ENCODE peak calls at places on chromosomes 12 and 14, in five cellular contexts. C is activated naive CD4-positive, alpha-beta T cell; R is GM13976; L is stimulated activated CD8-positive, alpha-beta memory T cell treated with anti-CD3 and anti-CD28 coated beads, Interleukin-12 subunit alpha, Interleukin-12 subunit beta, amount 100 ng/mL, for 4 hours; T is HCT116. G is an unnamed sample.

GRCh38 chr12:4794503-4794902 is 74.3 kb downstream of the GALNT8 start:
- DNase-seq in C (no peak), R (no peak), L (no peak), T (no peak), G (no peak)

GRCh38 chr12:1059162-1059561 is 68.1 kb downstream of the ERC1 start:
- DNase-seq in C (no peak), R (no peak), L (no peak), T (no peak), G (no peak)

GRCh38 chr14:24058260-24058950 is 6.6 kb downstream of the CARMIL3 start:
- DNase-seq in C (no peak), R (peak; percentile 84), L (no peak), T (no peak), G (peak; percentile 91)

GRCh38 chr14:59187802-59188460 is 536 bp upstream of the DAAM1 start:
- DNase-seq in C (no peak), R (no peak), L (peak; percentile 4), T (no peak), G (no peak)

GRCh38 chr12:6730169-6730568 is 6.3 kb downstream of the COPS7A start:
- DNase-seq in C (no peak), R (no peak), L (no peak), T (no peak), G (no peak)

GRCh38 chr14:61547186-61548121 is 147.9 kb upstream of the HIF1A start:
- DNase-seq in C (no peak), R (no peak), L (no peak), T (no peak), G (no peak)

GRCh38 chr12:25054076-25054782 is 105.3 kb upstream of the BCAT1 start:
- DNase-seq in C (no peak), R (no peak), L (no peak), T (no peak), G (no peak)

GRCh38 chr14:21003788-21004346 is 4.8 kb downstream of the SLC39A2 start:
- DNase-seq in C (no peak), R (no peak), L (no peak), T (no peak), G (no peak)

GRCh38 chr12:102204025-102204424 is 6.4 kb upstream of the PMCH start:
- DNase-seq in C (no peak), R (no peak), L (no peak), T (no peak), G (no peak)

GRCh38 chr12:110279561-110279960 is 1.5 kb upstream of the ATP2A2 start:
- DNase-seq in C (no peak), R (no peak), L (no peak), T (no peak), G (no peak)

GRCh38 chr14:97149775-97150174 is 352.6 kb downstream of the VRK1 start:
- DNase-seq in C (no peak), R (no peak), L (no peak), T (no peak), G (no peak)

GRCh38 chr12:56931474-56931978 is 2.7 kb downstream of the SDR9C7 start:
- DNase-seq in C (no peak), R (peak; percentile 34), L (no peak), T (peak; percentile 19), G (no peak)

GRCh38 chr14:101845496-101845895 is 84.0 kb downstream of the PPP2R5C start:
- DNase-seq in C (no peak), R (no peak), L (no peak), T (no peak), G (no peak)

GRCh38 chr12:99619389-99620158 is 28.0 kb upstream of the GARIN6 start:
- DNase-seq in C (no peak), R (no peak), L (no peak), T (peak; percentile 23), G (no peak)

GRCh38 chr14:85688024-85688423 is 158.1 kb downstream of the FLRT2 start:
- DNase-seq in C (no peak), R (no peak), L (no peak), T (no peak), G (no peak)

GRCh38 chr12:17358850-17359249 is 731.1 kb downstream of the RERGL start:
- DNase-seq in C (no peak), R (no peak), L (no peak), T (no peak), G (no peak)

GRCh38 chr14:79369359-79370332 is 841.7 kb downstream of the DIO2 start:
- DNase-seq in C (no peak), R (no peak), L (no peak), T (no peak), G (no peak)

GRCh38 chr12:56257071-56257470 is 1.1 kb downstream of the ANKRD52 start:
- DNase-seq in C (no peak), R (no peak), L (no peak), T (no peak), G (no peak)

GRCh38 chr12:66241061-66242043 is 52.3 kb downstream of the IRAK3 start:
- DNase-seq in C (no peak), R (no peak), L (no peak), T (no peak), G (no peak)

GRCh38 chr12:55717397-55718007 is 1.7 kb downstream of the BLOC1S1 start:
- DNase-seq in C (no peak), R (no peak), L (no peak), T (no peak), G (no peak)

GRCh38 chr12:106090586-106091411 is 48.0 kb downstream of the NUAK1 start:
- DNase-seq in C (no peak), R (no peak), L (no peak), T (no peak), G (no peak)

GRCh38 chr12:75545636-75546035 is 34.2 kb upstream of the KRR1 start:
- DNase-seq in C (no peak), R (no peak), L (no peak), T (no peak), G (no peak)

GRCh38 chr12:116397148-116397547 is 119.7 kb upstream of the MED13L start:
- DNase-seq in C (no peak), R (no peak), L (no peak), T (no peak), G (no peak)

GRCh38 chr12:95694148-95694547 is 96.4 kb downstream of the NTN4 start:
- DNase-seq in C (no peak), R (no peak), L (no peak), T (no peak), G (no peak)

GRCh38 chr14:21038416-21039058 is 3.6 kb upstream of the RNASE7 start:
- DNase-seq in C (no peak), R (no peak), L (no peak), T (no peak), G (no peak)

GRCh38 chr12:112347521-112347920 is 34.7 kb downstream of the HECTD4 start:
- DNase-seq in C (no peak), R (peak; percentile 49), L (no peak), T (no peak), G (no peak)

GRCh38 chr12:52698634-52699340 is 4.5 kb downstream of the KRT77 start:
- DNase-seq in C (no peak), R (no peak), L (no peak), T (no peak), G (no peak)

GRCh38 chr14:91377700-91378652 is 39.6 kb downstream of the CCDC88C start:
- DNase-seq in C (no peak), R (no peak), L (no peak), T (no peak), G (no peak)

GRCh38 chr14:31505411-31505810 is 17.6 kb upstream of the GPR33 start:
- DNase-seq in C (no peak), R (no peak), L (no peak), T (no peak), G (no peak)

GRCh38 chr14:88270781-88271180 is 52.3 kb downstream of the KCNK10 start:
- DNase-seq in C (no peak), R (no peak), L (no peak), T (no peak), G (no peak)

GRCh38 chr14:39266589-39266870 is 32.8 kb downstream of the MIA2 start:
- DNase-seq in C (no peak), R (no peak), L (no peak), T (no peak), G (no peak)

GRCh38 chr12:58764100-58764953 is 156.0 kb downstream of the LRIG3 start:
- DNase-seq in C (no peak), R (no peak), L (no peak), T (no peak), G (no peak)

GRCh38 chr12:70627677-70628076 is 9.6 kb downstream of the PTPRB start:
- DNase-seq in C (no peak), R (no peak), L (no peak), T (no peak), G (no peak)

GRCh38 chr12:91523831-91524230 is 341.2 kb upstream of the DCN start:
- DNase-seq in C (no peak), R (no peak), L (no peak), T (no peak), G (no peak)

GRCh38 chr14:70663707-70664179 is 22.0 kb downstream of the TTC9 start:
- DNase-seq in C (no peak), R (peak; percentile 38), L (no peak), T (no peak), G (no peak)

GRCh38 chr12:20423557-20423956 is 55.2 kb downstream of the PDE3A start:
- DNase-seq in C (no peak), R (no peak), L (no peak), T (no peak), G (no peak)

GRCh38 chr14:74595006-74595735 is 16.9 kb downstream of the LTBP2 start:
- DNase-seq in C (no peak), R (no peak), L (no peak), T (no peak), G (no peak)

GRCh38 chr12:67829873-67830272 is 159.4 kb upstream of the IFNG-AS1 start:
- DNase-seq in C (no peak), R (no peak), L (no peak), T (no peak), G (no peak)

G was measured in omental fat pad.